ENCODE peak calls at places on chromosomes 4 and X, in four cellular contexts. X is K562, D is HepG2, B is GM12878. Y is an unnamed sample.

GRCh38 chr4:139005774-139006173 is 9.8 kb upstream of the NOCT start:
- DNase-seq in D (no peak), B (no peak), X (no peak), Y (no peak)

GRCh38 chr4:182842104-182842600 is 75.0 kb downstream of the DCTD start:
- DNase-seq in X (no peak), B (no peak), D (no peak), Y (no peak)

GRCh38 chrX:40310016-40310415 is 212.3 kb upstream of the BCOR start:
- DNase-seq in X (no peak), D (no peak), B (no peak), Y (no peak)

GRCh38 chrX:120428309-120428708 is 40.8 kb downstream of the LAMP2 start:
- DNase-seq in D (no peak), X (no peak), B (no peak), Y (no peak)

GRCh38 chrX:74613350-74614192 is 853 bp downstream of the RLIM start:
- DNase-seq in B (no peak), D (peak), X (peak), Y (peak)

GRCh38 chr4:45662996-45663395 is 460.9 kb downstream of the GABRG1 start:
- DNase-seq in D (no peak), X (no peak), B (no peak), Y (no peak)

GRCh38 chr4:109803924-109804571 is 2.2 kb upstream of the CFI start:
- DNase-seq in B (peak), X (peak), D (peak), Y (peak)

GRCh38 chrX:97481228-97481627 is 597.5 kb downstream of the RPA4 start:
- DNase-seq in B (no peak), X (no peak), D (no peak), Y (no peak)

GRCh38 chr4:73589887-73590801 is 30.1 kb downstream of the RASSF6 start:
- DNase-seq in B (peak), X (no peak), D (no peak), Y (no peak)

GRCh38 chr4:186015212-186015817 is 53.6 kb upstream of the TLR3 start:
- DNase-seq in D (no peak), X (no peak), B (no peak), Y (no peak)

GRCh38 chrX:49133759-49134158 is 10.2 kb upstream of the GPKOW start:
- DNase-seq in B (no peak), D (no peak), X (no peak), Y (no peak)

DNA sequence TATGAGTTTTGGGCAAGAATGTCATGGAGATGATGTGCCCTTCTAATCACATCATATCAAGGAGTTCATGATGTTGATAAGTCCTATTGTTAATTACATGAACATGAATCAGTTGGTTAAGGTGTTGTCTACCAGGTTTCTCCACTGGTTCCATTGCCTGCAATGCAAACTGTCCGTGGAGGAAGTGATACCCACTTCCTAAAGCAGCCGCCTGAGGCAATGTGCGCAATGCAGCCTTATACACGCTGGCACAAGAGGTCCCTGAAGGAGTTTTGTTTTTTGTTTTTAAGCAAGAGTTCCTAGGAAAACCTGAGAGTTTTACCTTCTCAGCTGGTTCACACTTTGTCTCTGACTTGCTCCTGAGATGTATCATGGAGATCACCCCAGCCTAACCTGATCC is 5.9 kb upstream of the GPKOW start:
- DNase-seq in X (no peak), D (no peak), B (no peak), Y (no peak)
- TF ChIP-seq CHD2 in X (no peak), D (no peak), B (no peak), Y (no peak)

GRCh38 chr4:54098375-54098774 is 1.6 kb upstream of the GSX2 start:
- DNase-seq in D (no peak), X (no peak), B (no peak), Y (no peak)
- H3K4me3 ChIP-seq in D (no peak), X (no peak), B (no peak), Y (no peak)

GRCh38 chr4:16021804-16022560 is 59.0 kb upstream of the FGFBP2 start:
- DNase-seq in D (no peak), B (no peak), X (no peak), Y (no peak)

GRCh38 chr4:16018841-16019240 is 55.9 kb upstream of the FGFBP2 start:
- DNase-seq in D (no peak), B (no peak), X (no peak), Y (no peak)

GRCh38 chr4:16016536-16016935 is 53.6 kb upstream of the FGFBP2 start:
- DNase-seq in D (no peak), B (no peak), X (no peak), Y (no peak)

GRCh38 chr4:16018061-16018676 is 55.2 kb upstream of the FGFBP2 start:
- DNase-seq in D (no peak), B (no peak), X (no peak), Y (no peak)

DNA sequence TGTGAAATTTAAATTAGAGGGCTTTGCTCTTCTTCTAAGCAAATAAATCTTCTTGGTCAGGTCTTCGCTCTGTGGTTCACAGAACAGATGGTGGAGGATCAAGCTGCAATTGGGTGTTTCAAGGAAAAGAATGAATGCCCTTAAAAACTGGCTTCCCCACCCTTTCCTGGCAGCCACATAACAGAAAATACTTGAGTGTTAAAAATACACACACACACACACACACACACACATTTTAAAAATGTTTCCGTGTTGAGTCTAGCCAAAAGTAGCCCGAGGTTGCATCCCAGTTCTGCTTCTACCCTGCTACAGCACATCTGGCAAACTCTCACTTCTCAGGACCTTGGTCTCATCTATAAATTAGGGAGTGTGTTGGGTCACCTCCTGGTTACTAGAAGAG is 56.7 kb upstream of the FGFBP2 start:
- DNase-seq in X (no peak), B (no peak), D (no peak), Y (no peak)
- TF ChIP-seq BHLHE40 in X (no peak), B (no peak), D (no peak), Y (no peak)

GRCh38 chr4:61532324-61532723 is 332.2 kb downstream of the ADGRL3 start:
- DNase-seq in D (no peak), X (no peak), B (no peak), Y (no peak)

GRCh38 chr4:61533140-61533539 is 333.0 kb downstream of the ADGRL3 start:
- DNase-seq in D (no peak), B (no peak), X (no peak), Y (no peak)

GRCh38 chr4:61527886-61528285 is 327.8 kb downstream of the ADGRL3 start:
- DNase-seq in X (no peak), D (no peak), B (no peak), Y (no peak)

GRCh38 chr4:61528595-61528994 is 328.5 kb downstream of the ADGRL3 start:
- DNase-seq in D (no peak), X (no peak), B (no peak), Y (no peak)

DNA sequence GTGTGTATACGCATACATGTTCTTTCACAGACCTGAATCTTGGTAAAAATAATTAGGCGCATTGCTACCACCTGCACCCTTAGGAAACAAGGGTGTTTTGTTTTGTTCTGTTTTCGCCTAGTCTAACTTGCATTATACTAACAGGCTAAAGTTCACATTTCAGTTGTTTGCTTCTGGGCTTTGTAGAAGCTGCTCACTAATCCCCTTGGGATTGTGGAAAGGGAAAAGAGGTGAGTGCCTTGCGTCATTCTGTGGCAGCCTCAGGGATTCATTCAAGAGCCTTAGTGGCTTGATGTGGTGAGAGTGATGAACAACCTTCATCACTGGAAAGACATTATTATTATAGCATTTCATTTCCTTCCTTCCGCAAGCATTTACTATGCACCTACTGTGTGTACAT is 331.1 kb downstream of the ADGRL3 start:
- DNase-seq in X (no peak), B (no peak), D (peak), Y (no peak)
- TF ChIP-seq CHD2 in X (no peak), B (no peak), D (no peak), Y (no peak)

DNA sequence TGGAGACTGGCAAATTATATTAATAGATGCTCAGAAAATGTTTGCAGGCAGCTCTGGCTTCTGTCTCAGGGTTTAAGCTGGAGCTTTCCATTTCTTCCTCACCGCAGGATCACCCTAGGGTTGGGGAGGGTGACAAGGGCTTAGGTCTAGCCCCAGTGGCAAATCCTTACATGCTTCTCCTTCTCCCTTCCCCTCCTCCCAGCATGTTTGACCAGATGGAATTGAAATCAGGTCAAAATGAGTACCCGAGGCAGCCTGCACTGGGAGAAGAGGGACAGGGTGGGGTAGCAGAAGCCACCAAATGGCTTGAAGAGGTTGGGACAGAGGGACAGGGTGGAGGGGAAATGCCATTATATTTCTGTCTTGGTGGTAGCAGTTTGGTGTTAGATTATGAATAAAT is 1.6 kb downstream of the TMEM35A start:
- DNase-seq in B (no peak), D (no peak), X (no peak), Y (no peak)
- H3K4me3 ChIP-seq in B (no peak), D (no peak), X (no peak), Y (no peak)

GRCh38 chr4:106021737-106022410 is 126.6 kb downstream of the NPNT start:
- DNase-seq in D (no peak), X (peak), B (no peak), Y (no peak)

GRCh38 chr4:106022454-106022853 is 127.2 kb downstream of the NPNT start:
- DNase-seq in D (no peak), X (no peak), B (no peak), Y (no peak)

GRCh38 chr4:106017975-106018374 is 122.7 kb downstream of the NPNT start:
- DNase-seq in D (no peak), X (no peak), B (no peak), Y (no peak)

DNA sequence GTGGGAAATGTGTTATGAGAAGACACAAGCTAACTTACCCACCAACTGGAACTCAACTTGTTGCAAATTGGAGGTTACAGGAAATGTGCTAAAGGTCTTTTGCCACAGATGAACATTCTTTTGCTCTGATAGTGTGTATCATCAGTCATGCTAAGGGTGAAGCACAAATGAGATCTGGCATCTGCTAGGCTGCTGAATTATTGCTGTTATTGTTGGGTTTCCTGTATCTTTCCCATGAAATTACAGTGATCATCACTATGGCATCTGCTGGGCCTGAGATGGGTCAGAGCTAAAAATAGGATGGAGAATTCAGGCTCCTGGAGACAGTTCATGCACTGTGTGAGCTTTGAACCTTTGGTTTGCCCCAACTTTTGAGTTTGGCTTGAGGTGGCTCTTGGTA is 124.5 kb downstream of the NPNT start:
- DNase-seq in D (no peak), B (no peak), X (no peak), Y (no peak)
- TF ChIP-seq BHLHE40 in D (no peak), B (no peak), X (no peak), Y (no peak)

GRCh38 chr4:16588651-16589050 is 309.8 kb downstream of the LDB2 start:
- DNase-seq in D (no peak), X (no peak), B (no peak), Y (no peak)
- TF ChIP-seq CHD2 in D (no peak), X (no peak), B (no peak), Y (no peak)

DNA sequence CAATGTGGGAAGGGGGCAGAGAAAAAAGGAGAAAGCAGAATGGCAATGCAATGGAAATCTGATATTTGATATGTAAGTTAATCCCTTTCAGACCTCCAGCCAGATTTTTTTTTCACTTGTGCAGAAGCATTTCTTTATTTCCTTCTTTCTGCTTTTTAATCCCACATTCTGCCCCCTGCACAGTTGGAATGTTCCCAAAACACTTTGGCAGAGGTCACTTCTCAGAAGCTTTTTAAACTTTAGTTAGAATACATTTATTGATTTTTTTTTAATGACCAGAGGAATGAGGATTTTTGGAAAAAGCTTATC is 174.4 kb downstream of the ADGRL3 start:
- DNase-seq in X (no peak), D (no peak), B (no peak), Y (no peak)
- H3K4me3 ChIP-seq in X (no peak), D (no peak), B (no peak), Y (no peak)

DNA sequence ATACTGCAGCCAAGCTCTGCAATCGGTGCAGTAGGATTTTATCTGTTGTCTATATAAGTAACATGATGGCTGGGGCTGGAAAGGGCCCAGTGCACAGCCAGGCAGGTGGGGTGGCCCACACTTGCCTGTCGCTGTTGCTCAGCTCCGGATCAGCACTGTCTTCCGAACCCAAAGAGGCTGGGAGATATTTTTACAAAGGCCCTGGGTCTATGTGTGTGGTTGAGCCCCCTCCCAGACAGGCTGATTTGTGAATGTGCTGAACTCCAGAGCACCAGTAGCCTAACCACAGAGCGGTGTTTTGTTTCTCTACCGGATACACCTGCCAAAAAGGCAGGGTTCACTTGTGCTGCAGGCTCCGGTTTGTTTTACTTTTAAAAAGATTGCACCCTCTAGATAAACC is 33.5 kb upstream of the CHRNA9 start:
- DNase-seq in B (peak), D (no peak), X (no peak), Y (no peak)
- TF ChIP-seq BHLHE40 in B (peak), D (no peak), X (no peak), Y (no peak)

DNA sequence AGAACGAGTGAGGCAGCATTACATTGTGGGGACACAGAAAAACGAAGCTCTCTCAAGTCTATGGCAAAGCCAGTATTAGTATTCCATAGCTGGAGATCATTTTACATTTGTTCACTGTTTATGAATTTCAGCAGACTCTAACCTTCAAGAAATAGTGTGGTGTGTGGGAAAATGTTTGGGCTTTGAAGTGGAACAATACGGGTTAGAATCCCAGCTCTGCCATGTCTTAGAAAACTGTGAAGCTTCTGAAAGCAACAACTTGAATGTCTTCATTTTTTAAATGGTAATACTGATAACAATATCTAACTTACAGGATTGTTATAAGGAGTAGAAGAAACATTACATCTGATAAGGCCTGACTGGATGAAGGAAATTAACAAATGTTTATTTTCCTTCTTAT is 217.7 kb downstream of the NR3C2 start:
- DNase-seq in X (no peak), D (no peak), B (no peak), Y (no peak)
- TF ChIP-seq CHD2 in X (no peak), D (no peak), B (no peak), Y (no peak)

Y was measured in A549.